ENCODE peak calls at places on chromosome 1, in four cellular contexts. One of them, this sample, is unnamed.

GRCh38 chr1:208029381-208030319 is 118.7 kb upstream of the CD34 start:
- DNase-seq in trophoblast cell: no peak
- DNase-seq in IMR-90: peak
- DNase-seq in neuronal stem cell: no peak
- DNase-seq in this sample: no peak

GRCh38 chr1:31416101-31416736 is 3.2 kb downstream of the SERINC2 start:
- DNase-seq in IMR-90: no peak
- DNase-seq in trophoblast cell: peak
- DNase-seq in neuronal stem cell: no peak
- DNase-seq in this sample: no peak

GRCh38 chr1:43819354-43819753 is 112.0 kb downstream of the ST3GAL3 start:
- DNase-seq in neuronal stem cell: no peak
- DNase-seq in IMR-90: no peak
- DNase-seq in trophoblast cell: no peak
- DNase-seq in this sample: no peak

GRCh38 chr1:18840145-18840544 is 19.3 kb downstream of the TAS1R2 start:
- DNase-seq in IMR-90: no peak
- DNase-seq in neuronal stem cell: no peak
- DNase-seq in trophoblast cell: no peak
- DNase-seq in this sample: no peak

GRCh38 chr1:233395852-233396646 is 68.5 kb downstream of the MAP3K21 start:
- DNase-seq in IMR-90: no peak
- DNase-seq in trophoblast cell: no peak
- DNase-seq in neuronal stem cell: no peak
- DNase-seq in this sample: no peak

GRCh38 chr1:157107702-157108101 is 8.1 kb upstream of the ETV3L start:
- DNase-seq in IMR-90: no peak
- DNase-seq in trophoblast cell: no peak
- DNase-seq in neuronal stem cell: no peak
- DNase-seq in this sample: peak

GRCh38 chr1:209513226-209513625 is 70.3 kb upstream of the CAMK1G start:
- DNase-seq in neuronal stem cell: peak
- DNase-seq in trophoblast cell: peak
- DNase-seq in IMR-90: peak
- DNase-seq in this sample: peak

GRCh38 chr1:178870944-178871343 is at the start of gene ANGPTL1:
- DNase-seq in IMR-90: peak
- DNase-seq in trophoblast cell: no peak
- DNase-seq in neuronal stem cell: peak
- DNase-seq in this sample: no peak

GRCh38 chr1:179091691-179092165 is 9.9 kb downstream of the TOR3A start:
- DNase-seq in neuronal stem cell: no peak
- DNase-seq in IMR-90: peak
- DNase-seq in trophoblast cell: no peak
- DNase-seq in this sample: no peak

GRCh38 chr1:25711555-25712298 is 88.3 kb upstream of the SELENON start:
- DNase-seq in trophoblast cell: no peak
- DNase-seq in neuronal stem cell: no peak
- DNase-seq in IMR-90: peak
- DNase-seq in this sample: no peak

GRCh38 chr1:158180741-158181576 is at the start of gene CD1D:
- DNase-seq in trophoblast cell: no peak
- DNase-seq in neuronal stem cell: peak
- DNase-seq in IMR-90: no peak
- DNase-seq in this sample: peak

GRCh38 chr1:203548917-203549708 is 55.2 kb downstream of the OPTC start:
- DNase-seq in IMR-90: no peak
- DNase-seq in trophoblast cell: no peak
- DNase-seq in neuronal stem cell: no peak
- DNase-seq in this sample: peak

GRCh38 chr1:39799770-39800470 is 11.3 kb upstream of the BMP8B start:
- DNase-seq in IMR-90: peak
- DNase-seq in neuronal stem cell: peak
- DNase-seq in trophoblast cell: peak
- DNase-seq in this sample: peak

GRCh38 chr1:93615201-93616150 is 66.2 kb downstream of the BCAR3 start:
- DNase-seq in trophoblast cell: no peak
- DNase-seq in IMR-90: peak
- DNase-seq in neuronal stem cell: no peak
- DNase-seq in this sample: peak

DNA sequence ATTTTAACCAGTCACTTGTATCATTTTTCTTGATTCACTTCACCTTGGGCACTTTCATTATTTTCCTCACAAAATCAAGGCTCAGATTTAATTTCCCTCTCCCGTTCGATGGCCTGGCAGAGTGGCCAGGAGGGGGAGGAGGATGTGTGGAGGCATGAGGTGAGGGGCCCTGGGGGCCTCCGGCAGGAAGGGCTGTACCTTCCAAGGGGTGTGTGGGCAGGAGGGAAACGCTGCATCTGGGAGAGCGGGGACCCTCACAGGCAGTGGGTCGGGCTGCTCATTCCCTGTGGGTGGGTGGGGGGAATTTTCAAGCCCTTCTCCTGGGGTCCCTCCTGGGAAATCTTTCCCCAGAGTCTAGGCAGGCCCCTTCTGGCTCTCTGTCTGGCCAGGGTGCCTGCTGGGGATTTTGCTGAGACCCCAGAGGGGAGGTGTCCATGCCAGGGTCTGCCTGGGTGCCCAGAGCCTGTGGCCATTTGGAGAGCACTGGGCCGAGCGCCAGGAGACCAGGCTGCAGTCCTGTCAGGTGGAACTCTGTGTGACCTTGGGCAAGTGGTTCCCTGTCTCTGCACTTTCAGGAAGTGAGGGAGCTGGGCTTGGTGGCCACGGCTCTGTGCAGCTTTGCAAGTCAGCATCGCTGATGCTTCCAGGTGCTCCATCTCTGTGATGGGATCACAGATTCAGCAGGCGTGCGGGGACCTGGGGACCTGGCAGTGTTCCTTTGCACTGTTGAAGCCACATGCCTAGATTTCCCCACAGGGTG is 81.9 kb upstream of the C1orf174 start:
- DNase-seq in trophoblast cell: no peak
- DNase-seq in neuronal stem cell: no peak
- DNase-seq in IMR-90: no peak
- DNase-seq in this sample: no peak
- H3K9ac ChIP-seq in trophoblast cell: no peak
- H3K9ac ChIP-seq in neuronal stem cell: no peak
- H3K9ac ChIP-seq in IMR-90: no peak
- H3K9ac ChIP-seq in this sample: no peak

GRCh38 chr1:70672333-70672935 is 261.4 kb downstream of the CTH start:
- DNase-seq in trophoblast cell: no peak
- DNase-seq in IMR-90: no peak
- DNase-seq in neuronal stem cell: no peak
- DNase-seq in this sample: no peak
- H3K14ac ChIP-seq in trophoblast cell: no peak
- H3K14ac ChIP-seq in IMR-90: no peak
- H3K14ac ChIP-seq in neuronal stem cell: no peak
- H3K14ac ChIP-seq in this sample: no peak

DNA sequence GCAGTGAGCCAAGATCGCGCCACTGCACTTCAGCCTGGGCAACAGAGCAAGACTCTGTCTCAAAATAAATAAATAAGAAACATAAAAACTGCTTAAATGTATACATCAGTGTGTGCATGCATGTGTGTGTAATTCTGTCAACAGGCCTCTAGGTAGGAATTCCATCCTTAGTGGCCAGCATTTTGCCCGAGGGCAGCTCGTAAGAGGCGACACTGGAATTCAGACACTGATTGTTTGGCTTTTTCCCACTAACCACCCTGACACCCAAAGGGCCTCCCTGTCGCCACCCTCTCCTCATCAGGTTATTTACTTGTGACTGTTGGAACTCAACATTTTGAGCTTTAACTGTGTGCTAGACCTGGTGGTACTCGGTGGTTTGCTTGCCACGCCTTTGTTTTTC is 64.0 kb upstream of the KIF1B start:
- DNase-seq in trophoblast cell: peak
- DNase-seq in neuronal stem cell: no peak
- DNase-seq in IMR-90: no peak
- DNase-seq in this sample: no peak
- H3K9ac ChIP-seq in trophoblast cell: no peak
- H3K9ac ChIP-seq in neuronal stem cell: no peak
- H3K9ac ChIP-seq in IMR-90: no peak
- H3K9ac ChIP-seq in this sample: no peak

GRCh38 chr1:53449693-53450092 is 9.5 kb upstream of the DMRTB1 start:
- DNase-seq in IMR-90: no peak
- DNase-seq in trophoblast cell: no peak
- DNase-seq in neuronal stem cell: no peak
- DNase-seq in this sample: no peak
- H3K14ac ChIP-seq in IMR-90: peak
- H3K14ac ChIP-seq in trophoblast cell: no peak
- H3K14ac ChIP-seq in neuronal stem cell: no peak
- H3K14ac ChIP-seq in this sample: no peak

DNA sequence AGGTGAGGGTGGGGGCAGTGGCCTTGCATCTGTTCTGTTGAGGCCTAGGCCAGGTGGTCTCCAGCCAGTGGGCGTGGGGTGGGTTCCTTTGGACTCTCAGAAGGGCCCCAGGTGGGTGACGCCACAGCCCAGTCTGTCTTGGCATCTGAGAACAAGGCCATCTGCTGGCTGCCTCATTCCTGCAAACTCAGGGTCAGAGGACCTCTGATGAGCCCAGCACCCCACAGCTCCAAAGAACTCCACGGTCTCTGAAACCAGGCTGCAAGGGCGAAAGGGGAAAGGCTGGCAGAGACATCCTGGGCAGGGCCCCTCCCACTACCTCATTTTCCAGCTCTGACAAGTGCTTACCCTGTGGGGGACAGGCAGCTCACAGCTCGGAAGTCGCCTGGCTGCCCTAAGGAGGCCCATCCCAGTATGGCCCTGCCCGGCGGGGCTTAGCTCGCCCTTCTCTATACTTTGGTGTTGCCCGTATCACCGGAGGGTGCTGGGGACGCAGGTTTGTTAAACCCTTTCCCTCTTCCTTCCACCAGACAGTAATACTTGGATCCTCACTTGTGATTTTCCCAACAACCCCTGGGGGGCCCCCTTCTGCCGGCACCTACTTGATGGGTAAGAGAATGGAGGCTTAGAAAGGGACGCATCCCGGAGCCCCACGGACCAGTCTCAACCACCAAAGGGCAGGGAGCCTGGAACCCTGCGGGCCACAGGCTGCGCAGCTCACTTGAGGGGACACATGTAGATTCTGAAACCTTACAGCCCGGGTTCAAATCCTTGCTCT is 10.9 kb upstream of the EDN2 start:
- DNase-seq in neuronal stem cell: no peak
- DNase-seq in IMR-90: peak
- DNase-seq in trophoblast cell: no peak
- DNase-seq in this sample: peak
- H3K9ac ChIP-seq in neuronal stem cell: no peak
- H3K9ac ChIP-seq in IMR-90: peak
- H3K9ac ChIP-seq in trophoblast cell: no peak
- H3K9ac ChIP-seq in this sample: no peak

This sample was measured in H9.